ENCODE peak calls at places on chromosomes 12 and 14, in ten cellular contexts. One of them, this sample, is unnamed.

GRCh38 chr12:106892075-106892474 is 63.6 kb upstream of the TMEM263 start:
- DNase-seq in fibroblast of villous mesenchyme: no peak
- DNase-seq in hepatocyte: peak
- DNase-seq in Panc1: no peak
- DNase-seq in left ventricle myocardium inferior: no peak
- DNase-seq in sigmoid colon: no peak
- DNase-seq in right cardiac atrium: no peak
- DNase-seq in PC-3: peak
- DNase-seq in mammary epithelial cell: peak
- DNase-seq in IMR-90: no peak
- DNase-seq in this sample: no peak

GRCh38 chr14:100641274-100641860 is 54.1 kb upstream of the BEGAIN start:
- DNase-seq in fibroblast of villous mesenchyme: no peak
- DNase-seq in hepatocyte: no peak
- DNase-seq in Panc1: no peak
- DNase-seq in left ventricle myocardium inferior: no peak
- DNase-seq in sigmoid colon: no peak
- DNase-seq in right cardiac atrium: no peak
- DNase-seq in PC-3: no peak
- DNase-seq in mammary epithelial cell: no peak
- DNase-seq in IMR-90: no peak
- DNase-seq in this sample: no peak

GRCh38 chr12:108823804-108824203 is 33.6 kb downstream of the SSH1 start:
- DNase-seq in fibroblast of villous mesenchyme: peak
- DNase-seq in hepatocyte: no peak
- DNase-seq in Panc1: no peak
- DNase-seq in left ventricle myocardium inferior: no peak
- DNase-seq in sigmoid colon: no peak
- DNase-seq in right cardiac atrium: no peak
- DNase-seq in PC-3: no peak
- DNase-seq in mammary epithelial cell: no peak
- DNase-seq in IMR-90: no peak
- DNase-seq in this sample: peak

GRCh38 chr12:13940466-13940865 is 40.9 kb downstream of the GRIN2B start:
- DNase-seq in fibroblast of villous mesenchyme: no peak
- DNase-seq in hepatocyte: no peak
- DNase-seq in Panc1: no peak
- DNase-seq in left ventricle myocardium inferior: no peak
- DNase-seq in sigmoid colon: no peak
- DNase-seq in right cardiac atrium: no peak
- DNase-seq in PC-3: no peak
- DNase-seq in mammary epithelial cell: no peak
- DNase-seq in IMR-90: no peak
- DNase-seq in this sample: no peak

GRCh38 chr14:34682787-34683321 is 31.5 kb downstream of the CFL2 start:
- DNase-seq in fibroblast of villous mesenchyme: peak
- DNase-seq in hepatocyte: no peak
- DNase-seq in Panc1: no peak
- DNase-seq in left ventricle myocardium inferior: no peak
- DNase-seq in sigmoid colon: no peak
- DNase-seq in right cardiac atrium: no peak
- DNase-seq in PC-3: no peak
- DNase-seq in mammary epithelial cell: no peak
- DNase-seq in IMR-90: no peak
- DNase-seq in this sample: peak

GRCh38 chr14:60958146-60958545 is 22.7 kb downstream of the TRMT5 start:
- DNase-seq in fibroblast of villous mesenchyme: no peak
- DNase-seq in hepatocyte: no peak
- DNase-seq in Panc1: no peak
- DNase-seq in left ventricle myocardium inferior: no peak
- DNase-seq in sigmoid colon: no peak
- DNase-seq in right cardiac atrium: no peak
- DNase-seq in PC-3: no peak
- DNase-seq in mammary epithelial cell: no peak
- DNase-seq in IMR-90: no peak
- DNase-seq in this sample: peak

GRCh38 chr12:114963846-114964245 is 279.9 kb upstream of the TBX3 start:
- DNase-seq in fibroblast of villous mesenchyme: no peak
- DNase-seq in hepatocyte: no peak
- DNase-seq in Panc1: no peak
- DNase-seq in left ventricle myocardium inferior: no peak
- DNase-seq in sigmoid colon: no peak
- DNase-seq in right cardiac atrium: no peak
- DNase-seq in PC-3: no peak
- DNase-seq in mammary epithelial cell: no peak
- DNase-seq in IMR-90: no peak
- DNase-seq in this sample: no peak

GRCh38 chr14:60839057-60839456 is 104.5 kb downstream of the MNAT1 start:
- DNase-seq in fibroblast of villous mesenchyme: no peak
- DNase-seq in hepatocyte: no peak
- DNase-seq in Panc1: no peak
- DNase-seq in left ventricle myocardium inferior: no peak
- DNase-seq in sigmoid colon: no peak
- DNase-seq in right cardiac atrium: no peak
- DNase-seq in PC-3: no peak
- DNase-seq in mammary epithelial cell: no peak
- DNase-seq in IMR-90: no peak
- DNase-seq in this sample: no peak

GRCh38 chr14:58216544-58216943 is 16.6 kb downstream of the ACTR10 start:
- DNase-seq in fibroblast of villous mesenchyme: peak
- DNase-seq in hepatocyte: no peak
- DNase-seq in Panc1: no peak
- DNase-seq in left ventricle myocardium inferior: no peak
- DNase-seq in sigmoid colon: no peak
- DNase-seq in right cardiac atrium: no peak
- DNase-seq in PC-3: no peak
- DNase-seq in mammary epithelial cell: no peak
- DNase-seq in IMR-90: peak
- DNase-seq in this sample: peak

GRCh38 chr14:102768223-102769048 is 8.8 kb upstream of the TRAF3 start:
- DNase-seq in fibroblast of villous mesenchyme: no peak
- DNase-seq in hepatocyte: no peak
- DNase-seq in Panc1: no peak
- DNase-seq in left ventricle myocardium inferior: no peak
- DNase-seq in sigmoid colon: no peak
- DNase-seq in right cardiac atrium: no peak
- DNase-seq in PC-3: no peak
- DNase-seq in mammary epithelial cell: no peak
- DNase-seq in IMR-90: no peak
- DNase-seq in this sample: no peak

GRCh38 chr14:74141703-74142102 is 56.9 kb downstream of the LIN52 start:
- DNase-seq in fibroblast of villous mesenchyme: peak
- DNase-seq in hepatocyte: peak
- DNase-seq in Panc1: no peak
- DNase-seq in left ventricle myocardium inferior: no peak
- DNase-seq in sigmoid colon: no peak
- DNase-seq in right cardiac atrium: no peak
- DNase-seq in PC-3: no peak
- DNase-seq in mammary epithelial cell: no peak
- DNase-seq in IMR-90: no peak
- DNase-seq in this sample: peak

DNA sequence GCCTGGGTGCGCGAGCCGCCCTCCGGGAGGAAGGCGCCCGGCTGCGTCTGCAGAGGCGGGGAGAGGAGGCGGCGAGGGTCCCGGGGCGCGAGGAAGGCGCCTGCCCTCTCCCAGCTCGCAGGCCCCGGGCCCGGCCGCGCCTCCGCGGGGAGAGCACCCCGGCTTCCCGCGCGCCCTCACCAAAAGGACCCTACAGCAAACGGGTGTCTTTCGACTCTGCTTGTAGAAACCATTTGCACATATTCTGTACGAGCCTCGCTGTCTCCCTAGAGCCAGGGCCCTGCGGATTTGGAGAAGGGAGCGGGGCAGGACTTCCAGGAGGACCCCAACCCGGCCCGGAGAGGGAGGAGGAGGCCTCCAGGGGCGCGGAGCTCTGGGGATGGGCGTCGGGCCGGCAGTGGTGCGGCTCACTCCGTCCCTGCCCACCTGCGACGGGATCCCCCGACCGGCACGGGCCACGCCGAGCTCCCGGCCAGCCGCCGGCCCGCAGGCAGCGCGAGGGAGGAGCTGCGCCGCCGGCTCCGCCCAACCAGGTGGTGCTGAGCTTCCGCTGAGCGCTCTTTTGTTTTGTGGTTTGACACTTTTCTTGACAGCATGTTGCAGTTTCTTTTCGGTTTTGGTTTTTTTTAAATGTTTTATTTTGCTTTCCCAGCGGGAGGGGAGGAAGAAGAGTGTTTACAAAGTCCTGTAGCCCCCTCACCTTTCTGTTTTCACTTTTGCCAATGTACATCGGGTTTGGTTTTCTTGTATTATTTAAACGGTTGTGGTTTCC is 103.2 kb upstream of the FKBP4 start:
- DNase-seq in fibroblast of villous mesenchyme: no peak
- DNase-seq in hepatocyte: peak
- DNase-seq in Panc1: no peak
- DNase-seq in left ventricle myocardium inferior: no peak
- DNase-seq in sigmoid colon: no peak
- DNase-seq in right cardiac atrium: no peak
- DNase-seq in PC-3: no peak
- DNase-seq in mammary epithelial cell: no peak
- DNase-seq in IMR-90: no peak
- DNase-seq in this sample: no peak
- H3K4me3 ChIP-seq in fibroblast of villous mesenchyme: peak
- H3K4me3 ChIP-seq in hepatocyte: peak
- H3K4me3 ChIP-seq in Panc1: peak
- H3K4me3 ChIP-seq in left ventricle myocardium inferior: peak
- H3K4me3 ChIP-seq in sigmoid colon: peak
- H3K4me3 ChIP-seq in right cardiac atrium: no peak
- H3K4me3 ChIP-seq in PC-3: no peak
- H3K4me3 ChIP-seq in mammary epithelial cell: no peak
- H3K4me3 ChIP-seq in IMR-90: no peak
- H3K4me3 ChIP-seq in this sample: peak

GRCh38 chr12:120230326-120230973 is 29.5 kb upstream of the RPLP0 start:
- DNase-seq in fibroblast of villous mesenchyme: peak
- DNase-seq in hepatocyte: peak
- DNase-seq in Panc1: no peak
- DNase-seq in left ventricle myocardium inferior: peak
- DNase-seq in sigmoid colon: peak
- DNase-seq in right cardiac atrium: peak
- DNase-seq in PC-3: peak
- DNase-seq in mammary epithelial cell: peak
- DNase-seq in IMR-90: peak
- DNase-seq in this sample: peak
- H3K4me3 ChIP-seq in fibroblast of villous mesenchyme: peak
- H3K4me3 ChIP-seq in hepatocyte: no peak
- H3K4me3 ChIP-seq in Panc1: peak
- H3K4me3 ChIP-seq in left ventricle myocardium inferior: peak
- H3K4me3 ChIP-seq in sigmoid colon: peak
- H3K4me3 ChIP-seq in right cardiac atrium: no peak
- H3K4me3 ChIP-seq in PC-3: peak
- H3K4me3 ChIP-seq in mammary epithelial cell: no peak
- H3K4me3 ChIP-seq in IMR-90: no peak
- H3K4me3 ChIP-seq in this sample: no peak

GRCh38 chr12:68359669-68360068 is 27.5 kb upstream of the MDM1 start:
- DNase-seq in fibroblast of villous mesenchyme: peak
- DNase-seq in hepatocyte: no peak
- DNase-seq in Panc1: no peak
- DNase-seq in left ventricle myocardium inferior: no peak
- DNase-seq in sigmoid colon: no peak
- DNase-seq in right cardiac atrium: no peak
- DNase-seq in PC-3: no peak
- DNase-seq in mammary epithelial cell: no peak
- DNase-seq in IMR-90: no peak
- DNase-seq in this sample: peak

GRCh38 chr12:68361953-68362352 is 29.8 kb upstream of the MDM1 start:
- DNase-seq in fibroblast of villous mesenchyme: no peak
- DNase-seq in hepatocyte: no peak
- DNase-seq in Panc1: no peak
- DNase-seq in left ventricle myocardium inferior: no peak
- DNase-seq in sigmoid colon: no peak
- DNase-seq in right cardiac atrium: no peak
- DNase-seq in PC-3: no peak
- DNase-seq in mammary epithelial cell: no peak
- DNase-seq in IMR-90: no peak
- DNase-seq in this sample: no peak

GRCh38 chr12:68356060-68356748 is 24.0 kb upstream of the MDM1 start:
- DNase-seq in fibroblast of villous mesenchyme: no peak
- DNase-seq in hepatocyte: no peak
- DNase-seq in Panc1: no peak
- DNase-seq in left ventricle myocardium inferior: no peak
- DNase-seq in sigmoid colon: no peak
- DNase-seq in right cardiac atrium: no peak
- DNase-seq in PC-3: no peak
- DNase-seq in mammary epithelial cell: no peak
- DNase-seq in IMR-90: no peak
- DNase-seq in this sample: no peak

GRCh38 chr12:68358532-68359485 is 26.6 kb upstream of the MDM1 start:
- DNase-seq in fibroblast of villous mesenchyme: peak
- DNase-seq in hepatocyte: peak
- DNase-seq in Panc1: peak
- DNase-seq in left ventricle myocardium inferior: no peak
- DNase-seq in sigmoid colon: peak
- DNase-seq in right cardiac atrium: peak
- DNase-seq in PC-3: peak
- DNase-seq in mammary epithelial cell: peak
- DNase-seq in IMR-90: peak
- DNase-seq in this sample: peak
- H3K4me3 ChIP-seq in fibroblast of villous mesenchyme: no peak
- H3K4me3 ChIP-seq in hepatocyte: no peak
- H3K4me3 ChIP-seq in Panc1: no peak
- H3K4me3 ChIP-seq in left ventricle myocardium inferior: no peak
- H3K4me3 ChIP-seq in sigmoid colon: no peak
- H3K4me3 ChIP-seq in right cardiac atrium: no peak
- H3K4me3 ChIP-seq in PC-3: no peak
- H3K4me3 ChIP-seq in mammary epithelial cell: no peak
- H3K4me3 ChIP-seq in IMR-90: no peak
- H3K4me3 ChIP-seq in this sample: no peak

DNA sequence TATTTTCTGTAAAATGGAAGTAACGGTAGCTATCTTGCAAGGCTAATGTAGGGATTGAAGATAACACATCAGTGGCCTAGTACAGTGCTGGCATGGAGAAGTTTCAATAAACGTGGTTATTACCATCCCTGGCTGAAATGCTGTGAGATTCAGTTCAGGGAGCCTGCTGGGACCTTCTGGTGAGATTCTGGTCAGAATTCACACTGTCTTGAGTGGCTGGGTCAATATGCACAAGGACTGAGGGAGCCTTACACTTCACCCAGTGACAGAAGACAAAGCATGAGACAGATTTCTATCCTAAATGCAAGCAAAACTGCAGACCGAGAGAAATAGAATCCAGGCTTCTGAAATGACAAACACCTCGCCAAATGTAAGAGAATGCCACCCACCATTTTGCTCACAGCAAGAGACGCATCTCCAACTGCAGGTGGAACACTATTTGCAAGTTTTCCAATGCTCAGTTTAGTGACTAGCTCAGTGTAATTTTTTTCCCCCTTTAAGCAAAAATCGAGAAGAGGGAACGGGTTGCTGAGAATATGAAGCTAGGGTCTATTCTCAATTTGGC is 201.5 kb downstream of the TTC7B start:
- DNase-seq in fibroblast of villous mesenchyme: no peak
- DNase-seq in hepatocyte: no peak
- DNase-seq in Panc1: no peak
- DNase-seq in left ventricle myocardium inferior: no peak
- DNase-seq in sigmoid colon: no peak
- DNase-seq in right cardiac atrium: no peak
- DNase-seq in PC-3: no peak
- DNase-seq in mammary epithelial cell: no peak
- DNase-seq in IMR-90: no peak
- DNase-seq in this sample: no peak
- H3K4me3 ChIP-seq in fibroblast of villous mesenchyme: no peak
- H3K4me3 ChIP-seq in hepatocyte: no peak
- H3K4me3 ChIP-seq in Panc1: no peak
- H3K4me3 ChIP-seq in left ventricle myocardium inferior: no peak
- H3K4me3 ChIP-seq in sigmoid colon: no peak
- H3K4me3 ChIP-seq in right cardiac atrium: no peak
- H3K4me3 ChIP-seq in PC-3: no peak
- H3K4me3 ChIP-seq in mammary epithelial cell: no peak
- H3K4me3 ChIP-seq in IMR-90: no peak
- H3K4me3 ChIP-seq in this sample: no peak

GRCh38 chr12:111361073-111361716 is 7.7 kb downstream of the PHETA1 start:
- DNase-seq in fibroblast of villous mesenchyme: no peak
- DNase-seq in hepatocyte: no peak
- DNase-seq in Panc1: no peak
- DNase-seq in left ventricle myocardium inferior: no peak
- DNase-seq in sigmoid colon: no peak
- DNase-seq in right cardiac atrium: no peak
- DNase-seq in PC-3: no peak
- DNase-seq in mammary epithelial cell: no peak
- DNase-seq in IMR-90: no peak
- DNase-seq in this sample: no peak
- H3K4me3 ChIP-seq in fibroblast of villous mesenchyme: no peak
- H3K4me3 ChIP-seq in hepatocyte: no peak
- H3K4me3 ChIP-seq in Panc1: no peak
- H3K4me3 ChIP-seq in left ventricle myocardium inferior: no peak
- H3K4me3 ChIP-seq in sigmoid colon: no peak
- H3K4me3 ChIP-seq in right cardiac atrium: no peak
- H3K4me3 ChIP-seq in PC-3: no peak
- H3K4me3 ChIP-seq in mammary epithelial cell: no peak
- H3K4me3 ChIP-seq in IMR-90: no peak
- H3K4me3 ChIP-seq in this sample: no peak

This sample was measured in choroid plexus epithelial cell.